ENCODE peak calls at places on chromosomes 12 and 14, in six cellular contexts. T is OCI-LY7, O is right cardiac atrium, A is GDM1, Q is HEK293T, M is left colon. F is an unnamed sample.

GRCh38 chr12:132327351-132328171 is 1.8 kb downstream of the GALNT9 start:
- DNase-seq in A (peak), T (no peak), Q (no peak), M (peak), O (no peak), F (peak)

GRCh38 chr12:118358607-118359540 is 13.8 kb downstream of the TAOK3 start:
- DNase-seq in T (peak), M (no peak), Q (no peak), A (no peak), O (no peak), F (peak)

GRCh38 chr12:93266-94005 is 26.9 kb downstream of the IQSEC3 start:
- DNase-seq in Q (no peak), O (no peak), M (peak), A (peak), T (peak), F (peak)

GRCh38 chr12:26919216-26919555 is 18.6 kb downstream of the INTS13 start:
- DNase-seq in T (no peak), Q (no peak), A (no peak), M (no peak), O (no peak), F (no peak)

GRCh38 chr14:91636604-91637003 is 95.3 kb downstream of the CATSPERB start:
- DNase-seq in O (no peak), Q (no peak), A (no peak), T (no peak), M (no peak), F (no peak)

GRCh38 chr12:4145990-4146859 is 127.3 kb upstream of the CCND2 start:
- DNase-seq in O (no peak), M (no peak), T (no peak), A (no peak), Q (no peak), F (no peak)

GRCh38 chr12:50248406-50248805 is 34.9 kb downstream of the LIMA1 start:
- DNase-seq in T (no peak), Q (no peak), O (no peak), A (no peak), M (no peak), F (no peak)

GRCh38 chr12:72273499-72273837 is 1.3 kb downstream of the TRHDE start:
- DNase-seq in O (peak), T (no peak), M (no peak), Q (no peak), A (no peak), F (no peak)

GRCh38 chr12:48390026-48390425 is 39.3 kb upstream of the ZNF641 start:
- DNase-seq in O (peak), Q (no peak), T (no peak), M (no peak), A (no peak), F (no peak)

GRCh38 chr12:53225635-53226424 is 6.2 kb downstream of the RARG start:
- DNase-seq in Q (no peak), O (no peak), T (no peak), M (no peak), A (no peak), F (no peak)

GRCh38 chr12:101838628-101839323 is 8.0 kb upstream of the GNPTAB start:
- DNase-seq in M (no peak), O (no peak), A (no peak), T (peak), Q (no peak), F (no peak)

GRCh38 chr14:49879683-49880204 is 13.1 kb upstream of the ARF6 start:
- DNase-seq in O (no peak), Q (peak), M (peak), T (peak), A (peak), F (peak)

GRCh38 chr12:52082988-52083637 is 3.6 kb downstream of the SMIM41 start:
- DNase-seq in O (peak), M (no peak), Q (peak), T (peak), A (peak), F (peak)

GRCh38 chr14:78022059-78022458 is 148.1 kb upstream of the NRXN3 start:
- DNase-seq in Q (peak), M (peak), A (peak), O (no peak), T (peak), F (peak)

F was measured in NB4.